ENCODE peak calls at places on chromosomes 5 and 9, in six cellular contexts. One of them, this sample, is unnamed.

GRCh38 chr9:132674485-132674884 is 4.2 kb downstream of the GTF3C4 start:
- DNase-seq in esophagus squamous epithelium: no peak
- DNase-seq in fibroblast of mammary gland: no peak
- DNase-seq in skeletal muscle cell: no peak
- DNase-seq in epithelial cell of esophagus: no peak
- DNase-seq in prostate gland: no peak
- DNase-seq in this sample: no peak

GRCh38 chr5:176825234-176825633 is 14.9 kb downstream of the UNC5A start:
- DNase-seq in epithelial cell of esophagus: no peak
- DNase-seq in prostate gland: no peak
- DNase-seq in fibroblast of mammary gland: no peak
- DNase-seq in skeletal muscle cell: no peak
- DNase-seq in esophagus squamous epithelium: no peak
- DNase-seq in this sample: no peak

GRCh38 chr5:80884086-80884813 is 75.9 kb upstream of the RASGRF2 start:
- DNase-seq in esophagus squamous epithelium: no peak
- DNase-seq in skeletal muscle cell: no peak
- DNase-seq in prostate gland: no peak
- DNase-seq in epithelial cell of esophagus: no peak
- DNase-seq in fibroblast of mammary gland: no peak
- DNase-seq in this sample: no peak

GRCh38 chr9:113381909-113382411 is 5.2 kb upstream of the HDHD3 start:
- DNase-seq in fibroblast of mammary gland: no peak
- DNase-seq in prostate gland: peak
- DNase-seq in esophagus squamous epithelium: no peak
- DNase-seq in skeletal muscle cell: no peak
- DNase-seq in epithelial cell of esophagus: peak
- DNase-seq in this sample: no peak

GRCh38 chr9:7360513-7360912 is 439.1 kb downstream of the DMAC1 start:
- DNase-seq in skeletal muscle cell: no peak
- DNase-seq in esophagus squamous epithelium: no peak
- DNase-seq in prostate gland: no peak
- DNase-seq in epithelial cell of esophagus: no peak
- DNase-seq in fibroblast of mammary gland: no peak
- DNase-seq in this sample: no peak

GRCh38 chr5:87138091-87138819 is 129.4 kb upstream of the RASA1 start:
- DNase-seq in epithelial cell of esophagus: no peak
- DNase-seq in skeletal muscle cell: no peak
- DNase-seq in esophagus squamous epithelium: no peak
- DNase-seq in prostate gland: no peak
- DNase-seq in fibroblast of mammary gland: no peak
- DNase-seq in this sample: no peak

GRCh38 chr9:106177216-106177615 is 482.9 kb downstream of the TMEM38B start:
- DNase-seq in epithelial cell of esophagus: no peak
- DNase-seq in prostate gland: no peak
- DNase-seq in esophagus squamous epithelium: no peak
- DNase-seq in skeletal muscle cell: no peak
- DNase-seq in fibroblast of mammary gland: no peak
- DNase-seq in this sample: no peak

GRCh38 chr5:122533825-122534224 is 221.8 kb downstream of the SNCAIP start:
- DNase-seq in prostate gland: no peak
- DNase-seq in esophagus squamous epithelium: no peak
- DNase-seq in epithelial cell of esophagus: no peak
- DNase-seq in skeletal muscle cell: no peak
- DNase-seq in fibroblast of mammary gland: no peak
- DNase-seq in this sample: no peak

GRCh38 chr9:68894502-68894901 is 119.4 kb downstream of the PRKACG start:
- DNase-seq in esophagus squamous epithelium: no peak
- DNase-seq in skeletal muscle cell: no peak
- DNase-seq in epithelial cell of esophagus: no peak
- DNase-seq in fibroblast of mammary gland: no peak
- DNase-seq in prostate gland: no peak
- DNase-seq in this sample: no peak

DNA sequence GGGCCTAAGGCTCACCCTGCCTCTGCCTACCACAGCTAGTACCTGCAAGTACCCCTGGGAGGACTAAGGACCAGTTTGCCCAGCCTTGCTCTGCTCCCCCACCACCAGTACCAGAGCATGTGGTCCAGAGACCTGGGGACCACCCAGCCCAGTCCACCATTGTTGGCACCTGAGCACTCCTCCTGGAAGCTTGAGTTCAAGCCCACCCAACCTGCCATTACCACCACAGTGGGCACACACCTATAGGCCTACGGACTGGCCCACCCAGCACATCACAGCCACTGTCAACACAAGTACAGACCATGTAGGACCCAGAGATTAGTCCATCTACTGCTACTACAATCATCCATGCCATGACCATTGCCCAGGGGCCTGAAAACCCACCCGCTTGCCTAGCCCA is 30.8 kb upstream of the SH3TC2 start:
- DNase-seq in fibroblast of mammary gland: no peak
- DNase-seq in epithelial cell of esophagus: no peak
- DNase-seq in prostate gland: no peak
- DNase-seq in skeletal muscle cell: no peak
- DNase-seq in esophagus squamous epithelium: no peak
- DNase-seq in this sample: no peak
- H3K4me3 ChIP-seq in fibroblast of mammary gland: no peak
- H3K4me3 ChIP-seq in epithelial cell of esophagus: no peak
- H3K4me3 ChIP-seq in prostate gland: no peak
- H3K4me3 ChIP-seq in skeletal muscle cell: no peak
- H3K4me3 ChIP-seq in esophagus squamous epithelium: no peak
- H3K4me3 ChIP-seq in this sample: no peak

GRCh38 chr9:109831996-109832395 is 52.0 kb downstream of the PALM2AKAP2 start:
- DNase-seq in prostate gland: no peak
- DNase-seq in esophagus squamous epithelium: no peak
- DNase-seq in skeletal muscle cell: no peak
- DNase-seq in epithelial cell of esophagus: no peak
- DNase-seq in fibroblast of mammary gland: no peak
- DNase-seq in this sample: no peak
- H3K4me3 ChIP-seq in prostate gland: no peak
- H3K4me3 ChIP-seq in esophagus squamous epithelium: no peak
- H3K4me3 ChIP-seq in skeletal muscle cell: no peak
- H3K4me3 ChIP-seq in epithelial cell of esophagus: no peak
- H3K4me3 ChIP-seq in fibroblast of mammary gland: no peak
- H3K4me3 ChIP-seq in this sample: no peak

DNA sequence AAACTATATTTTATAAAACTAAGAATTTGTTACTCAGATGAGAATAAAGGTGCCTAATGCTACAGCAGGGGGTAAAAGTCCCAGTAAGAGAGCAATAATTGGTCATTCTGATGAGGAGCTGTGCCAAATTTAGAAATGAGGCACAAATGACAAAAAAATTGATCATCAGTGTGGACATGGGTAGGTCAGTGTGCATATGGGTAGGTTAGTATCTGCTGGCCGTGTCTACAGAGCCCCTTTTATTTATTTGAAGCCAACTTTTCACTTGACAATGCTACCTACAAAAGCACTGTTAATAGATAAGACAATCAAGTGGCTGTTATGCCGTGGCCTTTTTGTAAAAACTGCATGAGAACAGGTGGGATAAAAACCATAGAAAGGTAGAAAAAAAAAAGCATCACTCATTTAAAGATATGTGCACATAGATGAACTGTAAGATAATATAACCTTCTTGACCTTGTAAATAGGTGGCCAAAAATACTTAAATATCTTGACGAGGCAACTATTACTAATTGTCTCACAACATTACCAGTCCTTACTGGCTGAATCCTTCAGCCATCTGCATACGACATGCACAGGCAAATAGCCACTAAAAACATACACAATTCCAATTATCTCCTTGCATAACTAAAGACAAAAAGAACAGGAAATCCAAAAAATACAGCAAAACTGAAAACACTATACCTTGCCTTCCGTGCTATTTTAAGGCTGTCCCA is 454.7 kb downstream of the RAB3C start:
- DNase-seq in epithelial cell of esophagus: no peak
- DNase-seq in skeletal muscle cell: no peak
- DNase-seq in esophagus squamous epithelium: no peak
- DNase-seq in prostate gland: no peak
- DNase-seq in fibroblast of mammary gland: peak
- DNase-seq in this sample: peak
- H3K4me3 ChIP-seq in epithelial cell of esophagus: no peak
- H3K4me3 ChIP-seq in skeletal muscle cell: peak
- H3K4me3 ChIP-seq in esophagus squamous epithelium: peak
- H3K4me3 ChIP-seq in prostate gland: no peak
- H3K4me3 ChIP-seq in fibroblast of mammary gland: peak
- H3K4me3 ChIP-seq in this sample: peak

GRCh38 chr9:16720386-16720785 is 150.1 kb downstream of the BNC2 start:
- DNase-seq in esophagus squamous epithelium: no peak
- DNase-seq in skeletal muscle cell: no peak
- DNase-seq in epithelial cell of esophagus: no peak
- DNase-seq in fibroblast of mammary gland: peak
- DNase-seq in prostate gland: no peak
- DNase-seq in this sample: peak
- H3K4me3 ChIP-seq in esophagus squamous epithelium: no peak
- H3K4me3 ChIP-seq in skeletal muscle cell: no peak
- H3K4me3 ChIP-seq in epithelial cell of esophagus: no peak
- H3K4me3 ChIP-seq in fibroblast of mammary gland: no peak
- H3K4me3 ChIP-seq in prostate gland: no peak
- H3K4me3 ChIP-seq in this sample: no peak

GRCh38 chr9:104177003-104177611 is 83.0 kb downstream of the SMC2 start:
- DNase-seq in epithelial cell of esophagus: peak
- DNase-seq in prostate gland: no peak
- DNase-seq in fibroblast of mammary gland: peak
- DNase-seq in skeletal muscle cell: no peak
- DNase-seq in esophagus squamous epithelium: no peak
- DNase-seq in this sample: no peak
- H3K4me3 ChIP-seq in epithelial cell of esophagus: no peak
- H3K4me3 ChIP-seq in prostate gland: no peak
- H3K4me3 ChIP-seq in fibroblast of mammary gland: no peak
- H3K4me3 ChIP-seq in skeletal muscle cell: no peak
- H3K4me3 ChIP-seq in esophagus squamous epithelium: no peak
- H3K4me3 ChIP-seq in this sample: no peak

GRCh38 chr9:137126786-137127185 is 12.2 kb upstream of the GRIN1 start:
- DNase-seq in skeletal muscle cell: no peak
- DNase-seq in prostate gland: no peak
- DNase-seq in esophagus squamous epithelium: no peak
- DNase-seq in epithelial cell of esophagus: no peak
- DNase-seq in fibroblast of mammary gland: no peak
- DNase-seq in this sample: no peak

GRCh38 chr9:137128158-137129088 is 10.5 kb upstream of the GRIN1 start:
- DNase-seq in epithelial cell of esophagus: no peak
- DNase-seq in skeletal muscle cell: no peak
- DNase-seq in prostate gland: no peak
- DNase-seq in fibroblast of mammary gland: no peak
- DNase-seq in esophagus squamous epithelium: no peak
- DNase-seq in this sample: no peak

GRCh38 chr9:137129456-137130175 is 9.3 kb upstream of the GRIN1 start:
- DNase-seq in skeletal muscle cell: peak
- DNase-seq in fibroblast of mammary gland: peak
- DNase-seq in epithelial cell of esophagus: peak
- DNase-seq in esophagus squamous epithelium: peak
- DNase-seq in prostate gland: peak
- DNase-seq in this sample: peak

GRCh38 chr9:137129089-137129455 is 9.9 kb upstream of the GRIN1 start:
- DNase-seq in fibroblast of mammary gland: peak
- DNase-seq in skeletal muscle cell: no peak
- DNase-seq in esophagus squamous epithelium: no peak
- DNase-seq in epithelial cell of esophagus: no peak
- DNase-seq in prostate gland: no peak
- DNase-seq in this sample: peak

DNA sequence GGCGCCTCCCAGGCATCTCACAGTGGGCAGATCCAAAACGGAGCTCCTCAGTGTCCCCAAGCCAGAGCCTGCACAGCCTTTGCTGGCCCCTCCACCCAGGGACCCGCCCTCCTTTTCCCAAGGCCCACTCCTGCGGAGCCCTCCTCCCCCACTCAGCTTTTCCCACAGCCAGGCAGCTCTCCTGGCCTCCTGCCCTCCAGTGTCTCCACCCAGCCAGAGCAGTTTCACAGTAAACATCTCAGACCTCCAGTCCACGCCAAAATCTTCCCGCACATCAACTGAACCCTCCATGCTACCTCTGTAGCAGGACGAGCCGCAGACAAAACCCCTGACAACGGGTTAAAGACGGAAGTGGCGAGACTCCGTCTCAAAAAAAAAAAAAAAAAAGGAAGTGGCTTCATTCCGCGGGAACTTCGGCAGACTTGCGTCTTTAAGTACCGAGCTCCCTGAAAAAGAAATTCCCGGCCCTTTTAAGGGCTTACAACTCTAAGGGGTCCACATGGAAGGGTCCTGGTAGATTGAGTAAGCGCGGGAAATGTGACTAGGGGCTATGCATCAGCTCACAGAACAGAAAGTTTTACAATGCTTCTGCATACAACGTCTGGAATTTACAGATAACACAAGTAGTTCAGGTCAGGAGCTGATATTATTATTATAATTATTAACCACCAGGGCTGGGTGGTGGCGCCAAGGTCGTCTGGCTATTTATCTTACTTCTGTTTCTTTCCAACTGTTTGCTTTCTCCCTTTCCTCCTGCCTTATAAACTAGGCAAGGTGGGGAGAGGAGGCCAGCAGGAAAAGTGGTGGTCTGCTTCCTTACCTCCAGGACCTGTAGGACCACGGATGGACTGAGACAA is 11.4 kb upstream of the GRIN1 start:
- DNase-seq in esophagus squamous epithelium: no peak
- DNase-seq in fibroblast of mammary gland: no peak
- DNase-seq in skeletal muscle cell: no peak
- DNase-seq in prostate gland: no peak
- DNase-seq in epithelial cell of esophagus: no peak
- DNase-seq in this sample: no peak
- H3K4me3 ChIP-seq in esophagus squamous epithelium: peak
- H3K4me3 ChIP-seq in fibroblast of mammary gland: peak
- H3K4me3 ChIP-seq in skeletal muscle cell: no peak
- H3K4me3 ChIP-seq in prostate gland: no peak
- H3K4me3 ChIP-seq in epithelial cell of esophagus: peak
- H3K4me3 ChIP-seq in this sample: no peak

GRCh38 chr5:139565411-139566305 is 4.5 kb downstream of the UBE2D2 start:
- DNase-seq in esophagus squamous epithelium: no peak
- DNase-seq in skeletal muscle cell: no peak
- DNase-seq in epithelial cell of esophagus: no peak
- DNase-seq in fibroblast of mammary gland: peak
- DNase-seq in prostate gland: no peak
- DNase-seq in this sample: no peak
- H3K4me3 ChIP-seq in esophagus squamous epithelium: peak
- H3K4me3 ChIP-seq in skeletal muscle cell: no peak
- H3K4me3 ChIP-seq in epithelial cell of esophagus: no peak
- H3K4me3 ChIP-seq in fibroblast of mammary gland: no peak
- H3K4me3 ChIP-seq in prostate gland: no peak
- H3K4me3 ChIP-seq in this sample: no peak

GRCh38 chr5:141100243-141100805 is at the start of gene PCDHB3:
- DNase-seq in skeletal muscle cell: no peak
- DNase-seq in esophagus squamous epithelium: no peak
- DNase-seq in epithelial cell of esophagus: peak
- DNase-seq in prostate gland: no peak
- DNase-seq in fibroblast of mammary gland: peak
- DNase-seq in this sample: no peak

GRCh38 chr5:141095263-141095641 is 837 bp downstream of the PCDHB2 start:
- DNase-seq in prostate gland: no peak
- DNase-seq in epithelial cell of esophagus: no peak
- DNase-seq in esophagus squamous epithelium: no peak
- DNase-seq in skeletal muscle cell: no peak
- DNase-seq in fibroblast of mammary gland: no peak
- DNase-seq in this sample: no peak

GRCh38 chr5:141094481-141095262 is at the start of gene PCDHB2:
- DNase-seq in esophagus squamous epithelium: no peak
- DNase-seq in fibroblast of mammary gland: peak
- DNase-seq in skeletal muscle cell: no peak
- DNase-seq in prostate gland: peak
- DNase-seq in epithelial cell of esophagus: peak
- DNase-seq in this sample: no peak
- H3K4me3 ChIP-seq in esophagus squamous epithelium: peak
- H3K4me3 ChIP-seq in fibroblast of mammary gland: peak
- H3K4me3 ChIP-seq in skeletal muscle cell: peak
- H3K4me3 ChIP-seq in prostate gland: no peak
- H3K4me3 ChIP-seq in epithelial cell of esophagus: no peak
- H3K4me3 ChIP-seq in this sample: peak

This sample was measured in foreskin fibroblast.